ENCODE peak calls at places on chromosomes 3 and 15, in eight cellular contexts. A is HFFc6; N is AG04449; G is fibroblast of mammary gland; U is A549; T is H1; B is Peyer's patch; M is CD4-positive, alpha-beta T cell. Q is an unnamed sample.

GRCh38 chr15:70047386-70048195 is 50.1 kb downstream of the TLE3 start:
- DNase-seq in A (no peak), N (no peak), G (peak; percentile 38), U (no peak), T (no peak), B (peak; percentile 11), M (no peak), Q (peak; percentile 72)

GRCh38 chr15:49235446-49236207 is 65.6 kb downstream of the GALK2 start:
- DNase-seq in A (peak; percentile 84), N (peak; percentile 59), G (peak; percentile 95), U (no peak), T (peak; percentile 59), B (no peak), M (peak; percentile 21), Q (peak; percentile 92)

GRCh38 chr3:128493221-128494151 is 485 bp upstream of the GATA2 start:
- DNase-seq in A (no peak), N (no peak), G (no peak), U (no peak), T (peak; percentile 52), B (no peak), M (no peak), Q (no peak)

GRCh38 chr15:52636459-52636858 is 42.7 kb downstream of the ATOSA start:
- DNase-seq in A (peak; percentile 37), N (no peak), G (no peak), U (no peak), T (no peak), B (no peak), M (no peak), Q (no peak)

GRCh38 chr3:71083726-71084131 is 499.8 kb downstream of the FOXP1 start:
- DNase-seq in A (no peak), N (no peak), G (no peak), U (no peak), T (no peak), B (no peak), M (no peak), Q (no peak)

GRCh38 chr3:126924458-126924857 is 58.5 kb upstream of the PLXNA1 start:
- DNase-seq in A (no peak), N (no peak), G (no peak), U (no peak), T (no peak), B (no peak), M (no peak), Q (no peak)

GRCh38 chr3:28623106-28623505 is 274.5 kb upstream of the AZI2 start:
- DNase-seq in A (no peak), N (no peak), G (no peak), U (no peak), T (no peak), B (no peak), M (no peak), Q (no peak)

GRCh38 chr3:71063768-71064287 is 519.7 kb downstream of the FOXP1 start:
- DNase-seq in A (no peak), N (no peak), G (peak; percentile 63), U (no peak), T (no peak), B (peak; percentile 60), M (peak; percentile 22), Q (peak; percentile 55)

GRCh38 chr15:44882499-44882968 is 74.0 kb upstream of the TERB2 start:
- DNase-seq in A (no peak), N (no peak), G (no peak), U (no peak), T (no peak), B (no peak), M (no peak), Q (no peak)

GRCh38 chr3:133563186-133563591 is 10.3 kb upstream of the CDV3 start:
- DNase-seq in A (peak; percentile 49), N (no peak), G (no peak), U (no peak), T (no peak), B (no peak), M (no peak), Q (no peak)

GRCh38 chr3:16249336-16249735 is 15.4 kb downstream of the DPH3 start:
- DNase-seq in A (peak; percentile 38), N (no peak), G (peak; percentile 63), U (peak; percentile 41), T (peak; percentile 78), B (no peak), M (no peak), Q (peak; percentile 67)

DNA sequence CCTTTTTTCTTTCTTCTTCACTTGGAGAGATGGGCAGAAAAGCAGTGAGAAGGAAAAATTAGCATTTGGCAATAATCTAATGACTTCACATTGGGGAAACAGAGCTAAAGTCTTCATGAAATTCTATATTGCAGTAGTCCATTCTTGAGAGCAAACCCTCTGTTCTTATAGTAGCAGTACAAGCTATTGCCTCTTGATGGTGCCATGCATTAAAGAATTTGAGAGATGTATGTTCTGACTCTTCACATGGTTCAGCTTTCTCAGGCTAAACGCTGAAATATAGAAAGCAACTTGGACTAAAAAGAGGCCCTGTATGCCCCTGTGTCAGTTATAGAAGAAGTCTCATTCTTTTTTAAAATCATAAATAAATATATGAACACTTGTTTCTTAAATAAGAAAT is 36.0 kb downstream of the PHLDB2 start:
- DNase-seq in A (peak; percentile 55), N (no peak), G (peak; percentile 74), U (peak; percentile 47), T (no peak), B (no peak), M (no peak), Q (peak; percentile 59)
- TF ChIP-seq CTCF in A (peak; percentile 76), N (peak; percentile 36), G (peak; percentile 66), U (peak; percentile 67), T (peak; percentile 55), B (no peak), M (no peak), Q (peak; percentile 47)

GRCh38 chr15:26453914-26454313 is 319.0 kb downstream of the GABRB3 start:
- DNase-seq in A (no peak), N (no peak), G (no peak), U (no peak), T (no peak), B (no peak), M (no peak), Q (no peak)

GRCh38 chr15:26451995-26452394 is 320.9 kb downstream of the GABRB3 start:
- DNase-seq in A (no peak), N (no peak), G (no peak), U (no peak), T (no peak), B (no peak), M (no peak), Q (no peak)

GRCh38 chr15:26460165-26460564 is 312.7 kb downstream of the GABRB3 start:
- DNase-seq in A (no peak), N (no peak), G (no peak), U (no peak), T (no peak), B (no peak), M (no peak), Q (no peak)

GRCh38 chr15:26455828-26456227 is 317.0 kb downstream of the GABRB3 start:
- DNase-seq in A (no peak), N (no peak), G (no peak), U (no peak), T (no peak), B (no peak), M (no peak), Q (no peak)
- TF ChIP-seq CTCF in A (no peak), N (no peak), G (no peak), U (no peak), T (no peak), B (no peak), M (no peak), Q (no peak)

GRCh38 chr3:168862466-168862865 is 766.7 kb upstream of the GOLIM4 start:
- DNase-seq in A (no peak), N (no peak), G (no peak), U (no peak), T (no peak), B (no peak), M (no peak), Q (no peak)

GRCh38 chr3:168860592-168860991 is 764.9 kb upstream of the GOLIM4 start:
- DNase-seq in A (no peak), N (no peak), G (no peak), U (no peak), T (no peak), B (no peak), M (no peak), Q (no peak)

GRCh38 chr3:168863561-168863960 is 767.8 kb upstream of the GOLIM4 start:
- DNase-seq in A (no peak), N (no peak), G (no peak), U (no peak), T (no peak), B (no peak), M (no peak), Q (no peak)

GRCh38 chr3:168864107-168865021 is 768.6 kb upstream of the GOLIM4 start:
- DNase-seq in A (no peak), N (no peak), G (no peak), U (no peak), T (no peak), B (no peak), M (no peak), Q (no peak)

DNA sequence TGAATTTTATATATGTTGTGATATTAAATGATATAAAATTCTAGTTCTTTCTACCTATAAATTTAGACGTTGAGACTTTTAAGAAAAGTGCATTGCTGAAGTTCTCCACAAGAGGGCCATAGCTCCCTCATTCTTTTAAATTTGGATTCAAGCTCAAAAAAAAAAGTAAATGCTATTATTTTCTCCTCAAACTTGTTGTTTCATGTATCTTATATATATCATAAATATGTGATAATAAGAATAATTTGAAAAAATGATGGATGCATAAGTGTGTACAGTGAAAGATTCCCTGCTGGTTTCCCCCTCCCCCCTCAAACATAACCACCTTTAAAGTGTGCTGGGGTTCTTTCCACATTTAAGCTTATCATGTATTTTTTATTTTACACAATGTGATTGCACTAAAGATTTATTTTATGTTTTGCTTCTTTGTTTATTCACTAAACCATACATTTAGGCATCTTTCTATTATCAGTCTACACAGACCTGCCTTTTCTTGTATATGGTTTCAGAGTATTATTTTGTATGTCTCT is 769.4 kb upstream of the GOLIM4 start:
- DNase-seq in A (peak; percentile 21), N (no peak), G (peak; percentile 51), U (no peak), T (no peak), B (no peak), M (no peak), Q (peak; percentile 64)
- TF ChIP-seq CTCF in A (peak; percentile 92), N (peak; percentile 49), G (peak; percentile 83), U (peak; percentile 53), T (peak; percentile 57), B (peak; percentile 47), M (peak; percentile 54), Q (peak; percentile 78)

GRCh38 chr3:114155370-114155821 is 23.5 kb downstream of the DRD3 start:
- DNase-seq in A (no peak), N (no peak), G (peak; percentile 36), U (peak; percentile 25), T (peak; percentile 74), B (no peak), M (no peak), Q (peak; percentile 53)

GRCh38 chr3:114151091-114151490 is 27.8 kb downstream of the DRD3 start:
- DNase-seq in A (no peak), N (no peak), G (no peak), U (no peak), T (no peak), B (no peak), M (no peak), Q (no peak)

GRCh38 chr3:114157321-114157720 is 21.5 kb downstream of the DRD3 start:
- DNase-seq in A (no peak), N (no peak), G (no peak), U (no peak), T (no peak), B (no peak), M (no peak), Q (no peak)

GRCh38 chr3:114154321-114154821 is 24.5 kb downstream of the DRD3 start:
- DNase-seq in A (no peak), N (no peak), G (no peak), U (no peak), T (peak; percentile 62), B (no peak), M (no peak), Q (no peak)

GRCh38 chr3:114152519-114153151 is 26.2 kb downstream of the DRD3 start:
- DNase-seq in A (peak; percentile 57), N (no peak), G (peak; percentile 72), U (peak; percentile 70), T (peak; percentile 94), B (peak; percentile 82), M (peak; percentile 80), Q (peak; percentile 83)
- TF ChIP-seq CTCF in A (peak; percentile 96), N (peak; percentile 87), G (peak; percentile 83), U (peak; percentile 89), T (peak; percentile 84), B (peak; percentile 93), M (peak; percentile 90), Q (peak; percentile 91)